ENCODE peak calls at places on chromosomes 16 and 17, in nine cellular contexts. One of them, this sample, is unnamed.

GRCh38 chr16:2817496-2818277 is 650 bp downstream of the PRSS21 start:
- DNase-seq in psoas muscle: no peak
- DNase-seq in lower lobe of right lung: peak
- DNase-seq in prostate gland: no peak
- DNase-seq in activated B cell treated with CpG ODN at 0.5 μM for 24 hours: no peak
- DNase-seq in HCT116: no peak
- DNase-seq in AG09309: no peak
- DNase-seq in activated CD8-positive, alpha-beta T cell treated with anti-CD3 and anti-CD28 coated beads for 36 hours: peak
- DNase-seq in CD8-positive, alpha-beta T cell: no peak
- DNase-seq in this sample: no peak

GRCh38 chr16:56357765-56358322 is 67.5 kb downstream of the AMFR start:
- DNase-seq in CD8-positive, alpha-beta T cell: no peak
- DNase-seq in HCT116: no peak
- DNase-seq in prostate gland: no peak
- DNase-seq in lower lobe of right lung: peak
- DNase-seq in activated B cell treated with CpG ODN at 0.5 μM for 24 hours: peak
- DNase-seq in psoas muscle: no peak
- DNase-seq in AG09309: no peak
- DNase-seq in activated CD8-positive, alpha-beta T cell treated with anti-CD3 and anti-CD28 coated beads for 36 hours: no peak
- DNase-seq in this sample: peak

GRCh38 chr16:57628008-57628781 is at the start of gene ADGRG1:
- DNase-seq in AG09309: peak
- DNase-seq in CD8-positive, alpha-beta T cell: peak
- DNase-seq in psoas muscle: peak
- DNase-seq in activated B cell treated with CpG ODN at 0.5 μM for 24 hours: no peak
- DNase-seq in prostate gland: peak
- DNase-seq in activated CD8-positive, alpha-beta T cell treated with anti-CD3 and anti-CD28 coated beads for 36 hours: peak
- DNase-seq in HCT116: peak
- DNase-seq in lower lobe of right lung: peak
- DNase-seq in this sample: peak

GRCh38 chr16:82649766-82650165 is 23.0 kb downstream of the CDH13 start:
- DNase-seq in AG09309: no peak
- DNase-seq in prostate gland: no peak
- DNase-seq in CD8-positive, alpha-beta T cell: no peak
- DNase-seq in psoas muscle: no peak
- DNase-seq in HCT116: no peak
- DNase-seq in lower lobe of right lung: no peak
- DNase-seq in activated B cell treated with CpG ODN at 0.5 μM for 24 hours: no peak
- DNase-seq in activated CD8-positive, alpha-beta T cell treated with anti-CD3 and anti-CD28 coated beads for 36 hours: no peak
- DNase-seq in this sample: no peak

GRCh38 chr16:3142327-3142726 is 7.5 kb downstream of the ZNF213 start:
- DNase-seq in activated CD8-positive, alpha-beta T cell treated with anti-CD3 and anti-CD28 coated beads for 36 hours: no peak
- DNase-seq in CD8-positive, alpha-beta T cell: no peak
- DNase-seq in lower lobe of right lung: peak
- DNase-seq in psoas muscle: no peak
- DNase-seq in prostate gland: no peak
- DNase-seq in HCT116: no peak
- DNase-seq in activated B cell treated with CpG ODN at 0.5 μM for 24 hours: no peak
- DNase-seq in AG09309: no peak
- DNase-seq in this sample: no peak

GRCh38 chr17:2232244-2232638 is 71.3 kb downstream of the SMG6 start:
- DNase-seq in HCT116: no peak
- DNase-seq in lower lobe of right lung: no peak
- DNase-seq in CD8-positive, alpha-beta T cell: no peak
- DNase-seq in prostate gland: no peak
- DNase-seq in psoas muscle: no peak
- DNase-seq in activated CD8-positive, alpha-beta T cell treated with anti-CD3 and anti-CD28 coated beads for 36 hours: no peak
- DNase-seq in activated B cell treated with CpG ODN at 0.5 μM for 24 hours: no peak
- DNase-seq in AG09309: peak
- DNase-seq in this sample: no peak

GRCh38 chr16:30418350-30419181 is 11.2 kb downstream of the ZNF771 start:
- DNase-seq in lower lobe of right lung: no peak
- DNase-seq in psoas muscle: no peak
- DNase-seq in AG09309: no peak
- DNase-seq in activated B cell treated with CpG ODN at 0.5 μM for 24 hours: no peak
- DNase-seq in activated CD8-positive, alpha-beta T cell treated with anti-CD3 and anti-CD28 coated beads for 36 hours: no peak
- DNase-seq in CD8-positive, alpha-beta T cell: no peak
- DNase-seq in HCT116: no peak
- DNase-seq in prostate gland: no peak
- DNase-seq in this sample: no peak

GRCh38 chr17:48597775-48598631 is 4.4 kb upstream of the HOXB5 start:
- DNase-seq in HCT116: no peak
- DNase-seq in CD8-positive, alpha-beta T cell: peak
- DNase-seq in AG09309: no peak
- DNase-seq in activated B cell treated with CpG ODN at 0.5 μM for 24 hours: peak
- DNase-seq in lower lobe of right lung: peak
- DNase-seq in activated CD8-positive, alpha-beta T cell treated with anti-CD3 and anti-CD28 coated beads for 36 hours: peak
- DNase-seq in psoas muscle: peak
- DNase-seq in prostate gland: no peak
- DNase-seq in this sample: no peak

DNA sequence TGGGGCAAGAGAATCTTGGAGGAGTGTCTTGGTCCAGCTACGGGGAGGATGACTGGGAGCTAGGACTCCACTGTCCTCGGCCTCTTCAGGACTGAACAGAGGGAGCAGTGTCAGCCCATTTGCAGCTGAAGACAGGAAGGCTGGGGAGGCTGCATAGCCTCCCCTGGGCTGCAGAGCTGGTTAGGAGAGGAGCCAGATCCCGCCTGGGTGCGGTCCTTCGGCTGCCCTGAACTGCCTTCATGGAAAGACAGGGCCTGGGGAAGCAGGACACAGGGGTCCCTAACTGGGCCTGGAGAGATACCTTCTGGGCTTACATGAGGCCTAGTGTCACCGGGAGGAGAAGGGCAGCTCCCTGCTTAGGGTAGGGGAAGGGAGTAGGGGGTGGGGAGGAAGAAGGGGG is 26.6 kb downstream of the UNC13D start:
- DNase-seq in lower lobe of right lung: no peak
- DNase-seq in AG09309: no peak
- DNase-seq in activated B cell treated with CpG ODN at 0.5 μM for 24 hours: no peak
- DNase-seq in activated CD8-positive, alpha-beta T cell treated with anti-CD3 and anti-CD28 coated beads for 36 hours: no peak
- DNase-seq in CD8-positive, alpha-beta T cell: no peak
- DNase-seq in HCT116: no peak
- DNase-seq in psoas muscle: no peak
- DNase-seq in prostate gland: no peak
- DNase-seq in this sample: no peak
- TF ChIP-seq CTCF in lower lobe of right lung: no peak
- TF ChIP-seq CTCF in AG09309: no peak
- TF ChIP-seq CTCF in activated B cell treated with CpG ODN at 0.5 μM for 24 hours: no peak
- TF ChIP-seq CTCF in activated CD8-positive, alpha-beta T cell treated with anti-CD3 and anti-CD28 coated beads for 36 hours: no peak
- TF ChIP-seq CTCF in CD8-positive, alpha-beta T cell: no peak
- TF ChIP-seq CTCF in HCT116: no peak
- TF ChIP-seq CTCF in psoas muscle: no peak
- TF ChIP-seq CTCF in prostate gland: no peak
- TF ChIP-seq CTCF in this sample: no peak

DNA sequence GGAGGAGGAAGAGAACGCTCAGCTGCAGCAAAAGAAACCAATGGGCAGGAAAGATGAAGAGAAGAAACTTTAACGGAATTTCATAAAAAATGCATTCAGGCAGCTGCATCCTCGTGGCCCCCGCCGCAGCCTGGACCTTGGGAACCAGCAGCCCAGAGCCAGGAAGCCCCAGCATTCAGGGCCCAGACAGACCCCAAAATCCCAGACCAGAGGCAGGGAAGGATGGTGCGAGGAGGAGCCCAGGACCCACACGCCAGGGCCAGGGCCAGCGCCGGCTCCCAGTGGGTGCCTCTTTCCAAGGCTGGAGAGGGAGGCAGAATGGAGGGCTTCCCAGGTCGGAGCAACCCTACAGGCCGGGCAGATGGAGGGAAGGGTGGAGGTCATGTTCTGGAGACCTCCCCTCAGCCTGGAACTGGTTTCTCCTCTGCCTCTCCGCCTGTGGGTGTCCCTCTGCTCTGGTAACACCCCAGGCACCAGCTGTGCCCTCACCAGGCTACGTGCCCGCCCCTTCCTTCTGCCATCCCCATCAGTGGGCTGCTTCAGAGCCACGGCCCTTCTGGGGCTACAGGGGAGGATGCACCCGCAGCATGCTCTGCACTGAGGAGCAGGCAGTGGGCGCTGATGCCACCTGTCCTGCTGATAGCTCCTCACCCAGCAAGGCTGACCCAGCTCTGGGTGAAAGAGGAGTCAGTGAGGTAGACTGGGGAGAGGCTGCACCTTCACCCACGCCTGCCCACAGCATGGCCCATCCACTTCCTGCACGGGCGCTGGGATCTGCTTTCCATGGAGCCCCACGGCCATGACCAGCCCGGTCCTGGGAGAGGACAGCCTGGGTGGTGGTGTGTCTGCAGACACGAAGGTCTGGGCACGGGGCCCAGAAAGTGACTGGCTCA is 1.2 kb upstream of the MIF4GD start:
- DNase-seq in CD8-positive, alpha-beta T cell: no peak
- DNase-seq in AG09309: no peak
- DNase-seq in HCT116: no peak
- DNase-seq in prostate gland: peak
- DNase-seq in psoas muscle: peak
- DNase-seq in activated B cell treated with CpG ODN at 0.5 μM for 24 hours: no peak
- DNase-seq in activated CD8-positive, alpha-beta T cell treated with anti-CD3 and anti-CD28 coated beads for 36 hours: peak
- DNase-seq in lower lobe of right lung: no peak
- DNase-seq in this sample: no peak
- TF ChIP-seq CTCF in CD8-positive, alpha-beta T cell: no peak
- TF ChIP-seq CTCF in AG09309: no peak
- TF ChIP-seq CTCF in HCT116: no peak
- TF ChIP-seq CTCF in prostate gland: no peak
- TF ChIP-seq CTCF in psoas muscle: no peak
- TF ChIP-seq CTCF in activated B cell treated with CpG ODN at 0.5 μM for 24 hours: no peak
- TF ChIP-seq CTCF in activated CD8-positive, alpha-beta T cell treated with anti-CD3 and anti-CD28 coated beads for 36 hours: no peak
- TF ChIP-seq CTCF in lower lobe of right lung: no peak
- TF ChIP-seq CTCF in this sample: no peak

GRCh38 chr17:42975265-42975664 is 4.6 kb downstream of the PTGES3L start:
- DNase-seq in lower lobe of right lung: no peak
- DNase-seq in activated B cell treated with CpG ODN at 0.5 μM for 24 hours: no peak
- DNase-seq in CD8-positive, alpha-beta T cell: no peak
- DNase-seq in AG09309: no peak
- DNase-seq in prostate gland: no peak
- DNase-seq in psoas muscle: no peak
- DNase-seq in HCT116: no peak
- DNase-seq in activated CD8-positive, alpha-beta T cell treated with anti-CD3 and anti-CD28 coated beads for 36 hours: no peak
- DNase-seq in this sample: no peak

GRCh38 chr17:42980766-42981397 is 517 bp downstream of the RUNDC1 start:
- DNase-seq in AG09309: no peak
- DNase-seq in activated B cell treated with CpG ODN at 0.5 μM for 24 hours: no peak
- DNase-seq in prostate gland: peak
- DNase-seq in CD8-positive, alpha-beta T cell: peak
- DNase-seq in activated CD8-positive, alpha-beta T cell treated with anti-CD3 and anti-CD28 coated beads for 36 hours: peak
- DNase-seq in HCT116: peak
- DNase-seq in psoas muscle: peak
- DNase-seq in lower lobe of right lung: peak
- DNase-seq in this sample: peak

GRCh38 chr17:42982266-42982665 is 1.9 kb downstream of the RUNDC1 start:
- DNase-seq in CD8-positive, alpha-beta T cell: no peak
- DNase-seq in prostate gland: peak
- DNase-seq in activated CD8-positive, alpha-beta T cell treated with anti-CD3 and anti-CD28 coated beads for 36 hours: no peak
- DNase-seq in activated B cell treated with CpG ODN at 0.5 μM for 24 hours: no peak
- DNase-seq in psoas muscle: no peak
- DNase-seq in HCT116: no peak
- DNase-seq in lower lobe of right lung: no peak
- DNase-seq in AG09309: no peak
- DNase-seq in this sample: no peak

GRCh38 chr17:42980274-42980765 is at the start of gene RUNDC1:
- DNase-seq in prostate gland: peak
- DNase-seq in activated B cell treated with CpG ODN at 0.5 μM for 24 hours: peak
- DNase-seq in activated CD8-positive, alpha-beta T cell treated with anti-CD3 and anti-CD28 coated beads for 36 hours: peak
- DNase-seq in HCT116: peak
- DNase-seq in lower lobe of right lung: peak
- DNase-seq in psoas muscle: peak
- DNase-seq in AG09309: no peak
- DNase-seq in CD8-positive, alpha-beta T cell: peak
- DNase-seq in this sample: peak

DNA sequence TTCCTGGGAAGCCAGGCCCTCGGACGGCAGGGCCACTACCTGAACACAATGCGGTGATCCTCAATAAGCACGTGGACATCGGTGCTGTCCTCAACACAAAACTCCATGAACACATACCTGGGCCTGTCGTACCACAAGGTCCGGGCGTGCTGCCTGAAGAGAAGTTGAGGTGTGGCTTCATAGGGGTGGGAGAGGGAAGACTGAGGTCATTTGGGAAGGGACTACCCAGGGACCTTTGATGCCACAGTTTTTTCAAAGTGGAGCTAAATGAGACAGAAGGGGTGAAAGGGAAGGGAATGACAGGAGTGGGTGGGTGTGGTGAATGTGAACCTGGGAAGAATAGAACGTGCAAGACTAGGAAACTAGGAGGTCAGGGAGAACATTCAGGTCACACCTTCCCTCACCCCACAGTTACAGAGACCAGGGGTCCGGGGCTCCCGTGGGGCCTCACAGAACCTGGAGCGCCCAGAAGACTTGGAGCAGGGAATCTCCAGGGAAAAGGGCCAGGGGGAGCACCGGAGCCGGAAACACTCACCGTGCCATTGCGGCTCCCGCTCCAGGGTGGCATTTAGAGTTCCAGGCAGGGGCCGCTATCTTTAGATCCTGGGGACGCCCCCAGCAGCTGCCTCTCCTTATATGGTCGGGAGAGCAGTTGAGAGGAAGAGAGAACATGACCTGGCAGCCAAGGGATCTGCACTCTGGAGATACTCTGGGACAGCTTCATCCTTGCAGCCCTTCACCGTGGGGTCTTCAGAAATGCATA is at the start of gene PTGES3L:
- DNase-seq in prostate gland: peak
- DNase-seq in HCT116: no peak
- DNase-seq in activated B cell treated with CpG ODN at 0.5 μM for 24 hours: no peak
- DNase-seq in CD8-positive, alpha-beta T cell: peak
- DNase-seq in lower lobe of right lung: peak
- DNase-seq in activated CD8-positive, alpha-beta T cell treated with anti-CD3 and anti-CD28 coated beads for 36 hours: peak
- DNase-seq in AG09309: no peak
- DNase-seq in psoas muscle: peak
- DNase-seq in this sample: peak
- TF ChIP-seq CTCF in prostate gland: no peak
- TF ChIP-seq CTCF in HCT116: no peak
- TF ChIP-seq CTCF in activated B cell treated with CpG ODN at 0.5 μM for 24 hours: no peak
- TF ChIP-seq CTCF in CD8-positive, alpha-beta T cell: no peak
- TF ChIP-seq CTCF in lower lobe of right lung: no peak
- TF ChIP-seq CTCF in activated CD8-positive, alpha-beta T cell treated with anti-CD3 and anti-CD28 coated beads for 36 hours: no peak
- TF ChIP-seq CTCF in AG09309: no peak
- TF ChIP-seq CTCF in psoas muscle: no peak
- TF ChIP-seq CTCF in this sample: no peak

GRCh38 chr17:17848311-17848710 is 11.5 kb upstream of the SREBF1 start:
- DNase-seq in psoas muscle: no peak
- DNase-seq in activated B cell treated with CpG ODN at 0.5 μM for 24 hours: no peak
- DNase-seq in AG09309: no peak
- DNase-seq in prostate gland: no peak
- DNase-seq in activated CD8-positive, alpha-beta T cell treated with anti-CD3 and anti-CD28 coated beads for 36 hours: no peak
- DNase-seq in CD8-positive, alpha-beta T cell: no peak
- DNase-seq in HCT116: no peak
- DNase-seq in lower lobe of right lung: no peak
- DNase-seq in this sample: no peak

GRCh38 chr17:17851603-17852002 is 14.8 kb upstream of the SREBF1 start:
- DNase-seq in psoas muscle: no peak
- DNase-seq in prostate gland: no peak
- DNase-seq in AG09309: no peak
- DNase-seq in lower lobe of right lung: no peak
- DNase-seq in CD8-positive, alpha-beta T cell: no peak
- DNase-seq in activated B cell treated with CpG ODN at 0.5 μM for 24 hours: no peak
- DNase-seq in HCT116: no peak
- DNase-seq in activated CD8-positive, alpha-beta T cell treated with anti-CD3 and anti-CD28 coated beads for 36 hours: no peak
- DNase-seq in this sample: no peak

GRCh38 chr17:17851101-17851500 is 14.3 kb upstream of the SREBF1 start:
- DNase-seq in AG09309: no peak
- DNase-seq in psoas muscle: no peak
- DNase-seq in CD8-positive, alpha-beta T cell: no peak
- DNase-seq in prostate gland: no peak
- DNase-seq in lower lobe of right lung: no peak
- DNase-seq in HCT116: no peak
- DNase-seq in activated CD8-positive, alpha-beta T cell treated with anti-CD3 and anti-CD28 coated beads for 36 hours: no peak
- DNase-seq in activated B cell treated with CpG ODN at 0.5 μM for 24 hours: no peak
- DNase-seq in this sample: no peak

GRCh38 chr17:17849147-17849820 is 12.5 kb upstream of the SREBF1 start:
- DNase-seq in psoas muscle: peak
- DNase-seq in activated CD8-positive, alpha-beta T cell treated with anti-CD3 and anti-CD28 coated beads for 36 hours: peak
- DNase-seq in lower lobe of right lung: peak
- DNase-seq in activated B cell treated with CpG ODN at 0.5 μM for 24 hours: no peak
- DNase-seq in AG09309: no peak
- DNase-seq in HCT116: no peak
- DNase-seq in CD8-positive, alpha-beta T cell: peak
- DNase-seq in prostate gland: no peak
- DNase-seq in this sample: peak

DNA sequence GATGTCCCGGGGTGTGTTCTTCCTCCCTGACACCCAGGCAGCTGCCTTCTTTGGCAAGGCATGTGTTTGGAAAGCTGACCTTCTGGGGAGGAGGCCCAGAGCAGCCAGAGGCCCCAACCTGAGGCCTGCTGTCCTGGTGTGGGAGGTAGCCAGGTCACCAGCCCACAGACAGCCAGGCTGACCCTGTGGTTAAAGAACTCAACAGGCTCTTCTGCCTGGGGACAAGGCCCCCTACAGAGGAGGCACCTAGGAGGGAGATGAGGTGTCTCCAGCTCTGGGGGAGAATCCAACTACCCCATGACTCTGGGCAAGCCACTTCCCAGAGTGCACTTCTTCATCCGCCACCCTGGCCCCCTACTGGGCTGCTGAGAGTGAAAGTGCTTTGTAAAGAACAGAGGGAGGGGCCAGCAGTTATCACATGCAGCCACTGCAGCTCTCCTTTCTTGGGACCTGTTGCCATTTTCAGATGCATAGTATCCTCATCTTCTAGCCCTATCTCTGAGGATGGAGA is 13.1 kb upstream of the SREBF1 start:
- DNase-seq in activated CD8-positive, alpha-beta T cell treated with anti-CD3 and anti-CD28 coated beads for 36 hours: peak
- DNase-seq in activated B cell treated with CpG ODN at 0.5 μM for 24 hours: no peak
- DNase-seq in prostate gland: no peak
- DNase-seq in AG09309: no peak
- DNase-seq in psoas muscle: peak
- DNase-seq in CD8-positive, alpha-beta T cell: peak
- DNase-seq in lower lobe of right lung: peak
- DNase-seq in HCT116: no peak
- DNase-seq in this sample: peak
- TF ChIP-seq CTCF in activated CD8-positive, alpha-beta T cell treated with anti-CD3 and anti-CD28 coated beads for 36 hours: peak
- TF ChIP-seq CTCF in activated B cell treated with CpG ODN at 0.5 μM for 24 hours: no peak
- TF ChIP-seq CTCF in prostate gland: no peak
- TF ChIP-seq CTCF in AG09309: peak
- TF ChIP-seq CTCF in psoas muscle: peak
- TF ChIP-seq CTCF in CD8-positive, alpha-beta T cell: no peak
- TF ChIP-seq CTCF in lower lobe of right lung: peak
- TF ChIP-seq CTCF in HCT116: peak
- TF ChIP-seq CTCF in this sample: peak

This sample was measured in GM13977.